ENCODE peak calls at places on chromosome X, in nine cellular contexts. One of them, this sample, is unnamed.

GRCh38 chrX:41518127-41518840 is 71.1 kb downstream of the NYX start:
- DNase-seq in NT2/D1: no peak
- DNase-seq in SK-N-SH: no peak
- DNase-seq in mucosa of gallbladder: no peak
- DNase-seq in uterus: no peak
- DNase-seq in NCI-H524: no peak
- DNase-seq in NAMALWA: no peak
- DNase-seq in IMR-90: no peak
- DNase-seq in HEK293T: no peak
- DNase-seq in this sample: no peak

GRCh38 chrX:129522184-129523059 is 868 bp downstream of the SMARCA1 start:
- DNase-seq in uterus: peak
- DNase-seq in IMR-90: peak
- DNase-seq in NAMALWA: no peak
- DNase-seq in HEK293T: peak
- DNase-seq in mucosa of gallbladder: no peak
- DNase-seq in NCI-H524: peak
- DNase-seq in NT2/D1: no peak
- DNase-seq in SK-N-SH: peak
- DNase-seq in this sample: peak

GRCh38 chrX:79367907-79368306 is 773 bp upstream of the ITM2A start:
- DNase-seq in IMR-90: no peak
- DNase-seq in NCI-H524: no peak
- DNase-seq in SK-N-SH: no peak
- DNase-seq in NT2/D1: no peak
- DNase-seq in NAMALWA: no peak
- DNase-seq in HEK293T: no peak
- DNase-seq in mucosa of gallbladder: no peak
- DNase-seq in uterus: no peak
- DNase-seq in this sample: no peak

GRCh38 chrX:1392376-1393130 is 640 bp upstream of the SLC25A6 start:
- DNase-seq in IMR-90: peak
- DNase-seq in NCI-H524: no peak
- DNase-seq in NT2/D1: no peak
- DNase-seq in SK-N-SH: peak
- DNase-seq in mucosa of gallbladder: peak
- DNase-seq in NAMALWA: peak
- DNase-seq in uterus: no peak
- DNase-seq in HEK293T: peak
- DNase-seq in this sample: peak

GRCh38 chrX:29728639-29729038 is 486.7 kb upstream of the MAGEB2 start:
- DNase-seq in NAMALWA: no peak
- DNase-seq in mucosa of gallbladder: no peak
- DNase-seq in HEK293T: no peak
- DNase-seq in uterus: no peak
- DNase-seq in NT2/D1: no peak
- DNase-seq in IMR-90: peak
- DNase-seq in NCI-H524: no peak
- DNase-seq in SK-N-SH: no peak
- DNase-seq in this sample: no peak

GRCh38 chrX:95057341-95057740 is 1383.3 kb downstream of the FAM133A start:
- DNase-seq in SK-N-SH: no peak
- DNase-seq in NAMALWA: no peak
- DNase-seq in mucosa of gallbladder: no peak
- DNase-seq in IMR-90: peak
- DNase-seq in HEK293T: no peak
- DNase-seq in uterus: no peak
- DNase-seq in NT2/D1: no peak
- DNase-seq in NCI-H524: no peak
- DNase-seq in this sample: no peak

GRCh38 chrX:27307546-27307945 is 155.6 kb downstream of the PPP4R3C start:
- DNase-seq in NAMALWA: no peak
- DNase-seq in SK-N-SH: no peak
- DNase-seq in IMR-90: no peak
- DNase-seq in mucosa of gallbladder: no peak
- DNase-seq in HEK293T: no peak
- DNase-seq in uterus: no peak
- DNase-seq in NT2/D1: no peak
- DNase-seq in NCI-H524: no peak
- DNase-seq in this sample: no peak

GRCh38 chrX:114071412-114071811 is 512.5 kb upstream of the HTR2C start:
- DNase-seq in mucosa of gallbladder: no peak
- DNase-seq in NT2/D1: no peak
- DNase-seq in NAMALWA: no peak
- DNase-seq in IMR-90: no peak
- DNase-seq in SK-N-SH: no peak
- DNase-seq in NCI-H524: no peak
- DNase-seq in uterus: no peak
- DNase-seq in HEK293T: no peak
- DNase-seq in this sample: peak

GRCh38 chrX:17792842-17793241 is 55.5 kb downstream of the SCML1 start:
- DNase-seq in IMR-90: no peak
- DNase-seq in NT2/D1: no peak
- DNase-seq in mucosa of gallbladder: no peak
- DNase-seq in SK-N-SH: no peak
- DNase-seq in HEK293T: no peak
- DNase-seq in NAMALWA: no peak
- DNase-seq in NCI-H524: no peak
- DNase-seq in uterus: no peak
- DNase-seq in this sample: no peak

GRCh38 chrX:42531431-42531830 is 246.5 kb downstream of the PPP1R2C start:
- DNase-seq in NCI-H524: no peak
- DNase-seq in mucosa of gallbladder: no peak
- DNase-seq in HEK293T: no peak
- DNase-seq in SK-N-SH: no peak
- DNase-seq in NAMALWA: no peak
- DNase-seq in IMR-90: no peak
- DNase-seq in NT2/D1: no peak
- DNase-seq in uterus: no peak
- DNase-seq in this sample: no peak

GRCh38 chrX:50613846-50614245 is 143.2 kb upstream of the DGKK start:
- DNase-seq in uterus: no peak
- DNase-seq in NCI-H524: no peak
- DNase-seq in mucosa of gallbladder: no peak
- DNase-seq in IMR-90: peak
- DNase-seq in NT2/D1: no peak
- DNase-seq in SK-N-SH: no peak
- DNase-seq in HEK293T: no peak
- DNase-seq in NAMALWA: no peak
- DNase-seq in this sample: no peak

GRCh38 chrX:16445166-16445752 is 204.7 kb upstream of the S100G start:
- DNase-seq in SK-N-SH: peak
- DNase-seq in uterus: no peak
- DNase-seq in NAMALWA: peak
- DNase-seq in HEK293T: peak
- DNase-seq in IMR-90: peak
- DNase-seq in mucosa of gallbladder: peak
- DNase-seq in NT2/D1: peak
- DNase-seq in NCI-H524: peak
- DNase-seq in this sample: no peak

This sample was measured in upper lobe of right lung.